ENCODE peak calls at places on chromosomes 3 and 15, in six cellular contexts. One of them, this sample, is unnamed.

GRCh38 chr3:197003461-197004385 is 25.9 kb downstream of the MELTF start:
- DNase-seq in dorsolateral prefrontal cortex: peak; percentile 51
- DNase-seq in WERI-Rb-1: no peak
- DNase-seq in heart left ventricle: no peak
- DNase-seq in A673: peak; percentile 52
- DNase-seq in suprapubic skin: peak; percentile 69
- DNase-seq in this sample: no peak

GRCh38 chr3:72031581-72031980 is 246.6 kb upstream of the PROK2 start:
- DNase-seq in dorsolateral prefrontal cortex: no peak
- DNase-seq in WERI-Rb-1: no peak
- DNase-seq in heart left ventricle: peak; percentile 20
- DNase-seq in A673: no peak
- DNase-seq in suprapubic skin: no peak
- DNase-seq in this sample: no peak

GRCh38 chr3:159766563-159767185 is 222.0 kb upstream of the IL12A start:
- DNase-seq in dorsolateral prefrontal cortex: no peak
- DNase-seq in WERI-Rb-1: no peak
- DNase-seq in heart left ventricle: peak; percentile 24
- DNase-seq in A673: peak; percentile 55
- DNase-seq in suprapubic skin: no peak
- DNase-seq in this sample: no peak

GRCh38 chr15:40275491-40275890 is 7.4 kb downstream of the ANKRD63 start:
- DNase-seq in dorsolateral prefrontal cortex: no peak
- DNase-seq in WERI-Rb-1: no peak
- DNase-seq in heart left ventricle: no peak
- DNase-seq in A673: no peak
- DNase-seq in suprapubic skin: no peak
- DNase-seq in this sample: no peak

GRCh38 chr3:4196748-4197147 is 106.4 kb upstream of the SETMAR start:
- DNase-seq in dorsolateral prefrontal cortex: no peak
- DNase-seq in WERI-Rb-1: no peak
- DNase-seq in heart left ventricle: no peak
- DNase-seq in A673: no peak
- DNase-seq in suprapubic skin: no peak
- DNase-seq in this sample: no peak

GRCh38 chr3:5545719-5546118 is 358.2 kb downstream of the EDEM1 start:
- DNase-seq in dorsolateral prefrontal cortex: no peak
- DNase-seq in WERI-Rb-1: no peak
- DNase-seq in heart left ventricle: no peak
- DNase-seq in A673: no peak
- DNase-seq in suprapubic skin: no peak
- DNase-seq in this sample: no peak

GRCh38 chr15:78316211-78317077 is 17.0 kb upstream of the SKIC8 start:
- DNase-seq in dorsolateral prefrontal cortex: peak; percentile 75
- DNase-seq in WERI-Rb-1: peak; percentile 44
- DNase-seq in heart left ventricle: no peak
- DNase-seq in A673: peak; percentile 28
- DNase-seq in suprapubic skin: no peak
- DNase-seq in this sample: peak; percentile 35

GRCh38 chr3:108661699-108662098 is 72.2 kb downstream of the DZIP3 start:
- DNase-seq in dorsolateral prefrontal cortex: no peak
- DNase-seq in WERI-Rb-1: no peak
- DNase-seq in heart left ventricle: no peak
- DNase-seq in A673: no peak
- DNase-seq in suprapubic skin: no peak
- DNase-seq in this sample: no peak

GRCh38 chr3:127221062-127222035 is 28.4 kb downstream of the PRR23E start:
- DNase-seq in dorsolateral prefrontal cortex: no peak
- DNase-seq in WERI-Rb-1: no peak
- DNase-seq in heart left ventricle: no peak
- DNase-seq in A673: no peak
- DNase-seq in suprapubic skin: no peak
- DNase-seq in this sample: no peak

GRCh38 chr3:107994954-107995715 is 95.7 kb downstream of the CD47 start:
- DNase-seq in dorsolateral prefrontal cortex: no peak
- DNase-seq in WERI-Rb-1: no peak
- DNase-seq in heart left ventricle: no peak
- DNase-seq in A673: peak; percentile 25
- DNase-seq in suprapubic skin: no peak
- DNase-seq in this sample: no peak

GRCh38 chr15:65767895-65768294 is 24.2 kb downstream of the DENND4A start:
- DNase-seq in dorsolateral prefrontal cortex: no peak
- DNase-seq in WERI-Rb-1: no peak
- DNase-seq in heart left ventricle: no peak
- DNase-seq in A673: no peak
- DNase-seq in suprapubic skin: no peak
- DNase-seq in this sample: no peak

GRCh38 chr3:42827654-42828053 is 18.4 kb downstream of the ACKR2 start:
- DNase-seq in dorsolateral prefrontal cortex: no peak
- DNase-seq in WERI-Rb-1: no peak
- DNase-seq in heart left ventricle: no peak
- DNase-seq in A673: no peak
- DNase-seq in suprapubic skin: no peak
- DNase-seq in this sample: no peak

GRCh38 chr3:123584284-123584987 is 417 bp downstream of the HACD2 start:
- DNase-seq in dorsolateral prefrontal cortex: peak; percentile 76
- DNase-seq in WERI-Rb-1: no peak
- DNase-seq in heart left ventricle: peak; percentile 56
- DNase-seq in A673: peak; percentile 10
- DNase-seq in suprapubic skin: peak; percentile 72
- DNase-seq in this sample: peak; percentile 73

GRCh38 chr3:172627057-172627809 is 83.6 kb downstream of the NCEH1 start:
- DNase-seq in dorsolateral prefrontal cortex: no peak
- DNase-seq in WERI-Rb-1: no peak
- DNase-seq in heart left ventricle: no peak
- DNase-seq in A673: no peak
- DNase-seq in suprapubic skin: no peak
- DNase-seq in this sample: no peak

GRCh38 chr15:92811514-92811913 is 88.6 kb upstream of the CHD2 start:
- DNase-seq in dorsolateral prefrontal cortex: no peak
- DNase-seq in WERI-Rb-1: no peak
- DNase-seq in heart left ventricle: no peak
- DNase-seq in A673: no peak
- DNase-seq in suprapubic skin: peak; percentile 28
- DNase-seq in this sample: no peak

GRCh38 chr3:21920431-21920830 is 169.4 kb upstream of the ZNF385D start:
- DNase-seq in dorsolateral prefrontal cortex: no peak
- DNase-seq in WERI-Rb-1: no peak
- DNase-seq in heart left ventricle: no peak
- DNase-seq in A673: no peak
- DNase-seq in suprapubic skin: no peak
- DNase-seq in this sample: no peak

GRCh38 chr3:178479860-178480259 is 56.4 kb upstream of the KCNMB2 start:
- DNase-seq in dorsolateral prefrontal cortex: no peak
- DNase-seq in WERI-Rb-1: no peak
- DNase-seq in heart left ventricle: no peak
- DNase-seq in A673: no peak
- DNase-seq in suprapubic skin: no peak
- DNase-seq in this sample: no peak

GRCh38 chr3:196890309-196890708 is 22.6 kb downstream of the SENP5 start:
- DNase-seq in dorsolateral prefrontal cortex: no peak
- DNase-seq in WERI-Rb-1: no peak
- DNase-seq in heart left ventricle: no peak
- DNase-seq in A673: no peak
- DNase-seq in suprapubic skin: no peak
- DNase-seq in this sample: no peak

GRCh38 chr3:111252795-111253194 is 181.2 kb downstream of the NECTIN3 start:
- DNase-seq in dorsolateral prefrontal cortex: no peak
- DNase-seq in WERI-Rb-1: no peak
- DNase-seq in heart left ventricle: no peak
- DNase-seq in A673: peak; percentile 30
- DNase-seq in suprapubic skin: no peak
- DNase-seq in this sample: no peak

GRCh38 chr3:14867936-14868570 is 49.3 kb downstream of the FGD5 start:
- DNase-seq in dorsolateral prefrontal cortex: no peak
- DNase-seq in WERI-Rb-1: no peak
- DNase-seq in heart left ventricle: no peak
- DNase-seq in A673: no peak
- DNase-seq in suprapubic skin: no peak
- DNase-seq in this sample: no peak

GRCh38 chr3:14371573-14372474 is 30.6 kb upstream of the SLC6A6 start:
- DNase-seq in dorsolateral prefrontal cortex: no peak
- DNase-seq in WERI-Rb-1: no peak
- DNase-seq in heart left ventricle: peak; percentile 86
- DNase-seq in A673: peak; percentile 74
- DNase-seq in suprapubic skin: peak; percentile 79
- DNase-seq in this sample: no peak

GRCh38 chr3:42655980-42656679 is 2.6 kb downstream of the ZBTB47 start:
- DNase-seq in dorsolateral prefrontal cortex: peak; percentile 58
- DNase-seq in WERI-Rb-1: no peak
- DNase-seq in heart left ventricle: peak; percentile 11
- DNase-seq in A673: no peak
- DNase-seq in suprapubic skin: no peak
- DNase-seq in this sample: no peak

GRCh38 chr3:154552338-154552737 is 122.3 kb upstream of the GPR149 start:
- DNase-seq in dorsolateral prefrontal cortex: no peak
- DNase-seq in WERI-Rb-1: no peak
- DNase-seq in heart left ventricle: no peak
- DNase-seq in A673: peak; percentile 37
- DNase-seq in suprapubic skin: no peak
- DNase-seq in this sample: no peak

GRCh38 chr15:28861031-28861534 is 12.6 kb upstream of the GOLGA6L7 start:
- DNase-seq in dorsolateral prefrontal cortex: no peak
- DNase-seq in WERI-Rb-1: no peak
- DNase-seq in heart left ventricle: no peak
- DNase-seq in A673: no peak
- DNase-seq in suprapubic skin: no peak
- DNase-seq in this sample: no peak

GRCh38 chr3:169365993-169366915 is 297.3 kb downstream of the MECOM start:
- DNase-seq in dorsolateral prefrontal cortex: no peak
- DNase-seq in WERI-Rb-1: no peak
- DNase-seq in heart left ventricle: no peak
- DNase-seq in A673: no peak
- DNase-seq in suprapubic skin: no peak
- DNase-seq in this sample: no peak

GRCh38 chr15:49697121-49697520 is 76.3 kb downstream of the DTWD1 start:
- DNase-seq in dorsolateral prefrontal cortex: no peak
- DNase-seq in WERI-Rb-1: no peak
- DNase-seq in heart left ventricle: no peak
- DNase-seq in A673: no peak
- DNase-seq in suprapubic skin: no peak
- DNase-seq in this sample: no peak

DNA sequence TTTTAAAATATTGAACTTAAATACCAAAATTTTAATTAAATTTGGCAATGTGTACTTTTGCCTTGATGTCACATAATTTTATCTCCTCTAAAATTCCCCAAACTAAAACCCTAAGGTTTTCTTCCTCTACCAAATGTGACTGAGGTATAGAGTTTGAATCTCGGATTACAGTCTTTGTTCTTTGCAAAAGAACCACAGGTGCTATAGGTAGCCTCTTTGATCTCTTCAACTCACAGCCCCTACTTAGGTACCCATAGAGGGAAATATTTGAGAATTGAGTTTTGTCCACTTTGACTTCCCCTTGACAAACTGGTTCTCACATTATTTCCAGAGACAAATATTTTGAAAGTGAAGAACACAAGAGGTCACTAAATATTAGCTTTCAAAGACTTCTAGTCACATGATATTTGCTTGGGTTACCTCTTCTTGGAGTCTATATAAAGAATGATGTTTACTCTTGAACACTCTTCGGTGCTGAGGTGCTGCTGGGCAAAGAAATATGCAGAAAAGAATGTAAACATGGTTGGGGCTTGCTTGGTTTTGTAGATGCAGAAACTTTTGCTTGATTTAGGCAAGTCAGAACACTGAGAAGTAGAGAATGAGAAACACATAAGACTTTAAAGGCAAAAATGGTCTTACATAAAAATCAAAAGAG is 120.8 kb upstream of the MCTP2 start:
- DNase-seq in dorsolateral prefrontal cortex: no peak
- DNase-seq in WERI-Rb-1: no peak
- DNase-seq in heart left ventricle: no peak
- DNase-seq in A673: no peak
- DNase-seq in suprapubic skin: no peak
- DNase-seq in this sample: no peak
- H3K27ac ChIP-seq in dorsolateral prefrontal cortex: no peak overlapping the region
- H3K27ac ChIP-seq in WERI-Rb-1: no peak overlapping the region
- H3K27ac ChIP-seq in heart left ventricle: no peak overlapping the region
- H3K27ac ChIP-seq in A673: no peak overlapping the region
- H3K27ac ChIP-seq in suprapubic skin: no peak overlapping the region
- H3K27ac ChIP-seq in this sample: no peak overlapping the region

DNA sequence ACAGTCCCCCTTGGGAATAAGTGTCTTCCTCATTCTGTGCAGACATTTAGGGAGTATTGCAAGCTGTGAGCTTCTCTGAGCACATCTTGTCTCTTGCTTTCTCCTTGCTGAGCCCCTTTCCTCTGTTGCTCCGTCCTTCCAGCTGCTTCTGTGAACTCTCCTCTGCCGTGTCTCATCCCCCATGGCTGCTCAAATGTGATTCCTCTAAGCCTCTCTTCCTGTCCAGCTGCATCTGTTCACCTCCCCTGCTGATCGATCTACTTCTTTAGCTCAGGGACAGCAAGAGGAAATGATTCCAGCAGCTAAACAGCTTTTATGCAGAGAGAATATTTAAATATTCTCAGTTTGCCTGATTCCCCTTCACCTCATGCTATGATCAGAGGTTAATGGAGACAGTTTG is 328.0 kb upstream of the DNAJC19 start:
- DNase-seq in dorsolateral prefrontal cortex: no peak
- DNase-seq in WERI-Rb-1: peak; percentile 84
- DNase-seq in heart left ventricle: no peak
- DNase-seq in A673: peak; percentile 60
- DNase-seq in suprapubic skin: no peak
- DNase-seq in this sample: no peak
- H3K27ac ChIP-seq in dorsolateral prefrontal cortex: no peak overlapping the region
- H3K27ac ChIP-seq in WERI-Rb-1: peak overlapping the region; percentile 32
- H3K27ac ChIP-seq in heart left ventricle: no peak overlapping the region
- H3K27ac ChIP-seq in A673: no peak overlapping the region
- H3K27ac ChIP-seq in suprapubic skin: no peak overlapping the region
- H3K27ac ChIP-seq in this sample: no peak overlapping the region

GRCh38 chr3:141486416-141486734 is 452 bp upstream of the RASA2 start:
- DNase-seq in dorsolateral prefrontal cortex: no peak
- DNase-seq in WERI-Rb-1: no peak
- DNase-seq in heart left ventricle: no peak
- DNase-seq in A673: no peak
- DNase-seq in suprapubic skin: no peak
- DNase-seq in this sample: no peak

GRCh38 chr3:141487419-141488345 is 855 bp downstream of the RASA2 start:
- DNase-seq in dorsolateral prefrontal cortex: peak; percentile 63
- DNase-seq in WERI-Rb-1: peak; percentile 84
- DNase-seq in heart left ventricle: peak; percentile 65
- DNase-seq in A673: peak; percentile 82
- DNase-seq in suprapubic skin: peak; percentile 88
- DNase-seq in this sample: peak; percentile 56

GRCh38 chr3:141486735-141487418 is at the start of gene RASA2:
- DNase-seq in dorsolateral prefrontal cortex: peak; percentile 78
- DNase-seq in WERI-Rb-1: peak; percentile 90
- DNase-seq in heart left ventricle: peak; percentile 73
- DNase-seq in A673: peak; percentile 92
- DNase-seq in suprapubic skin: peak; percentile 83
- DNase-seq in this sample: peak; percentile 38

GRCh38 chr3:141484701-141485287 is 2.0 kb upstream of the RASA2 start:
- DNase-seq in dorsolateral prefrontal cortex: no peak
- DNase-seq in WERI-Rb-1: no peak
- DNase-seq in heart left ventricle: no peak
- DNase-seq in A673: no peak
- DNase-seq in suprapubic skin: no peak
- DNase-seq in this sample: no peak

GRCh38 chr3:141485578-141486415 is 1.0 kb upstream of the RASA2 start:
- DNase-seq in dorsolateral prefrontal cortex: no peak
- DNase-seq in WERI-Rb-1: no peak
- DNase-seq in heart left ventricle: no peak
- DNase-seq in A673: peak; percentile 39
- DNase-seq in suprapubic skin: no peak
- DNase-seq in this sample: no peak
- H3K27ac ChIP-seq in dorsolateral prefrontal cortex: no peak overlapping the region
- H3K27ac ChIP-seq in WERI-Rb-1: no peak overlapping the region
- H3K27ac ChIP-seq in heart left ventricle: peak overlapping the region; percentile 24
- H3K27ac ChIP-seq in A673: peak overlapping the region; percentile 66
- H3K27ac ChIP-seq in suprapubic skin: peak overlapping the region; percentile 99
- H3K27ac ChIP-seq in this sample: no peak overlapping the region

GRCh38 chr3:45024601-45025262 is 1.4 kb upstream of the CLEC3B start:
- DNase-seq in dorsolateral prefrontal cortex: no peak
- DNase-seq in WERI-Rb-1: no peak
- DNase-seq in heart left ventricle: peak; percentile 45
- DNase-seq in A673: no peak
- DNase-seq in suprapubic skin: no peak
- DNase-seq in this sample: no peak
- H3K27ac ChIP-seq in dorsolateral prefrontal cortex: no peak overlapping the region
- H3K27ac ChIP-seq in WERI-Rb-1: no peak overlapping the region
- H3K27ac ChIP-seq in heart left ventricle: peak overlapping the region; percentile 74
- H3K27ac ChIP-seq in A673: no peak overlapping the region
- H3K27ac ChIP-seq in suprapubic skin: peak overlapping the region; percentile 79
- H3K27ac ChIP-seq in this sample: no peak overlapping the region

This sample was measured in substantia nigra.